ENCODE peak calls at places on chromosomes 7 and 10, in ten cellular contexts. I is uterus, B is ovary, J is sigmoid colon, W is endothelial cell of umbilical vein, X is GM12878, Z is heart left ventricle, G is body of pancreas, F is HCT116, Q is A549. A is an unnamed sample.

GRCh38 chr7:90723866-90724265 is 127.7 kb downstream of the CDK14 start:
- DNase-seq in I (no peak), B (no peak), J (no peak), W (no peak), X (no peak), Z (no peak), G (no peak), F (no peak), Q (no peak), A (no peak)

GRCh38 chr10:91296471-91296870 is 76.0 kb downstream of the PCGF5 start:
- DNase-seq in I (no peak), B (no peak), J (no peak), W (peak; percentile 40), X (no peak), Z (no peak), G (no peak), F (peak; percentile 64), Q (peak; percentile 25), A (no peak)

GRCh38 chr10:66926841-66927240 is 1.0 kb downstream of the LRRTM3 start:
- DNase-seq in I (no peak), B (no peak), J (no peak), W (no peak), X (no peak), Z (no peak), G (no peak), F (no peak), Q (no peak), A (no peak)

GRCh38 chr7:121397832-121398231 is 1.7 kb upstream of the FAM3C start:
- DNase-seq in I (no peak), B (no peak), J (no peak), W (no peak), X (no peak), Z (no peak), G (peak; percentile 16), F (no peak), Q (peak; percentile 13), A (no peak)

GRCh38 chr10:86267286-86268195 is 99.1 kb downstream of the GRID1 start:
- DNase-seq in I (no peak), B (no peak), J (peak; percentile 42), W (no peak), X (no peak), Z (no peak), G (no peak), F (no peak), Q (no peak), A (no peak)

GRCh38 chr10:131621784-131622624 is 278.8 kb upstream of the PPP2R2D start:
- DNase-seq in I (no peak), B (no peak), J (no peak), W (no peak), X (no peak), Z (no peak), G (no peak), F (peak; percentile 1), Q (peak; percentile 49), A (no peak)

GRCh38 chr10:130040817-130041330 is 69.8 kb downstream of the C10orf143 start:
- DNase-seq in I (peak; percentile 9), B (no peak), J (peak; percentile 61), W (no peak), X (no peak), Z (no peak), G (no peak), F (no peak), Q (no peak), A (no peak)

GRCh38 chr7:140230862-140231778 is 54.3 kb upstream of the KDM7A start:
- DNase-seq in I (no peak), B (no peak), J (peak; percentile 76), W (peak; percentile 49), X (no peak), Z (no peak), G (peak; percentile 66), F (peak; percentile 40), Q (peak; percentile 71), A (peak; percentile 74)

GRCh38 chr7:93044147-93044810 is 73.5 kb downstream of the SAMD9 start:
- DNase-seq in I (no peak), B (no peak), J (no peak), W (peak; percentile 26), X (no peak), Z (no peak), G (no peak), F (no peak), Q (no peak), A (no peak)

GRCh38 chr10:82089327-82089726 is 214.3 kb downstream of the NRG3 start:
- DNase-seq in I (no peak), B (no peak), J (no peak), W (no peak), X (no peak), Z (no peak), G (no peak), F (no peak), Q (no peak), A (no peak)

GRCh38 chr10:98696516-98696915 is 249.8 kb upstream of the HPS1 start:
- DNase-seq in I (no peak), B (no peak), J (no peak), W (no peak), X (no peak), Z (no peak), G (no peak), F (no peak), Q (no peak), A (no peak)

GRCh38 chr10:90674927-90675326 is 182.9 kb downstream of the HTR7 start:
- DNase-seq in I (no peak), B (no peak), J (no peak), W (no peak), X (no peak), Z (no peak), G (no peak), F (no peak), Q (no peak), A (no peak)

GRCh38 chr7:131285558-131285957 is 42.1 kb upstream of the MKLN1 start:
- DNase-seq in I (peak; percentile 28), B (peak; percentile 17), J (no peak), W (no peak), X (no peak), Z (no peak), G (no peak), F (no peak), Q (no peak), A (no peak)
- TF ChIP-seq POLR2A in I (no peak), B (no peak), J (no peak), W (no peak), X (no peak), Z (no peak), G (no peak), F (no peak), Q (no peak), A (no peak)

GRCh38 chr7:106088014-106088413 is 24.1 kb downstream of the SYPL1 start:
- DNase-seq in I (no peak), B (no peak), J (no peak), W (peak; percentile 40), X (no peak), Z (no peak), G (no peak), F (no peak), Q (no peak), A (no peak)
- TF ChIP-seq POLR2A in I (no peak), B (no peak), J (no peak), W (no peak), X (no peak), Z (no peak), G (no peak), F (no peak), Q (no peak), A (no peak)

GRCh38 chr7:156234666-156235494 is 405.7 kb upstream of the RNF32 start:
- DNase-seq in I (no peak), B (no peak), J (no peak), W (no peak), X (no peak), Z (no peak), G (no peak), F (no peak), Q (no peak), A (no peak)
- TF ChIP-seq POLR2A in I (no peak), B (no peak), J (no peak), W (no peak), X (no peak), Z (no peak), G (no peak), F (no peak), Q (no peak), A (no peak)

GRCh38 chr7:66036788-66037187 is 38.8 kb upstream of the ASL start:
- DNase-seq in I (no peak), B (no peak), J (no peak), W (no peak), X (no peak), Z (no peak), G (no peak), F (no peak), Q (no peak), A (no peak)
- TF ChIP-seq POLR2A in I (no peak), B (no peak), J (no peak), W (no peak), X (no peak), Z (no peak), G (no peak), F (no peak), Q (no peak), A (no peak)

DNA sequence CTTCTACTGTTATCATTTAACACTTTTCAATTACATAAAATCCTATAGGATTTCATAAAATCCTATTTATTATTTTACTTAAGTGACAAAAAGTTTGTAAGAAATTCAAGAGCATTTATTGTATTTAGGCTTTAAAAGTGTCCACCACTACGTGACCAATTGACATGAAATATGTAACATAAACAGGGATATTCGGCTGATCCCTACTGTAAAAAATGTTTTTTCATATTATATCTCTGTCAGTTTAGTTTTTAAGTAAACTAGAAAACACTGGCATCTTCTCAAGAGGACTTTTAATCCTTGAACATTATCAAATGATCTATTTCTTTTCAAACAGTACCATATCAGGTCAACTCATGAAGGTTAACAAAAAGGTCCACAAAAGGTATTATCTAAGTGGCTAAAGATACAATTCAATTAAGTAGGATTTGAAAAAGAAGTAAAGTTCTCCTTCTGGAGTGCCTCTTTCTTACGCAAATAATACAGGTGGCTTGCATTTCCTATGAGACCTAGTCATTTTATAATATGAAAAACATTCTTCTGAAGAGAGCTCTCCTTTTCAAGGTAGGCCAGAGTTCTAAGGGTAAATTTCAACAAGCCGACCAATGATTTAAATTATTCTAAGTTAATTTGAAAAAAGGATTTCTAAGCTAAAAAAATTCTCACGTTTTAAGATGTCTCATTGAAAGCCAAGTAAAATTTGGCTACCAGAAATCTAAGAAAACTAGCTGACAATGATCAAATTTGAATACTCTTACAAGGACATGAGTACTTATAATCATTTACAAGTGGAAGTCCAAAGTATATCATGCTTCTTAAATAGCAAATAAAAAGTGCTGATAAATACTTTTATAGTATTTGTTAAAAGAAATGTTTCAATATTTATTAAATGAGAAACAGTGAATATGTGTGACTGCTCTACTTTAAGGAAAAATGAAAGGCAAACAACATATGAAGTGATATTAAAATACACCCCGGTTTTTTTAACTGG is 133.5 kb downstream of the NRBF2 start:
- DNase-seq in I (no peak), B (no peak), J (no peak), W (peak; percentile 52), X (no peak), Z (no peak), G (no peak), F (no peak), Q (no peak), A (no peak)
- TF ChIP-seq POLR2A in I (no peak), B (no peak), J (no peak), W (no peak), X (no peak), Z (no peak), G (no peak), F (no peak), Q (no peak), A (no peak)

A was measured in Peyer's patch.